ENCODE peak calls at places on chromosomes 4 and X, in nine cellular contexts. F is cardiac muscle cell; B is fibroblast of lung; V is neural progenitor cell; P is H1; H is right lobe of liver; G is CD8-positive, alpha-beta memory T cell; N is ovary; K is IMR-90. J is an unnamed sample. For H3K27me3 and H3K36me3, the result is how much of the 10 kb centered on the place peaks cover.

GRCh38 chrX:118459494-118459893 is 36.1 kb upstream of the DOCK11 start:
- DNase-seq in F (peak), G (peak), P (no peak), K (peak), N (no peak), H (peak), B (peak), V (peak), J (peak)

GRCh38 chr4:113327513-113327912 is 278.1 kb downstream of the ANK2 start:
- DNase-seq in G (no peak), H (no peak), B (no peak), F (no peak), N (no peak), K (peak), P (no peak), V (no peak), J (no peak)

GRCh38 chr4:32589853-32590252 is 1869.7 kb downstream of the PCDH7 start:
- DNase-seq in N (no peak), H (no peak), K (no peak), G (no peak), P (no peak), V (no peak), B (no peak), F (no peak), J (no peak)

GRCh38 chrX:109655802-109656201 is 30.8 kb upstream of the KCNE5 start:
- DNase-seq in H (no peak), K (no peak), B (no peak), P (no peak), N (no peak), G (no peak), F (no peak), V (no peak), J (no peak)

GRCh38 chr4:107989537-107990386 is at the start of gene HADH:
- DNase-seq in N (peak), K (peak), F (peak), V (peak), P (peak), G (peak), B (peak), H (peak), J (peak)

GRCh38 chr4:71188197-71188625 is 150.6 kb upstream of the SLC4A4 start:
- DNase-seq in N (no peak), F (peak), V (peak), H (no peak), P (no peak), K (no peak), G (no peak), B (no peak), J (peak)

GRCh38 chrX:150200361-150200760 is 162.8 kb upstream of the MAMLD1 start:
- DNase-seq in B (no peak), V (no peak), H (no peak), N (no peak), G (no peak), K (no peak), F (no peak), P (no peak), J (no peak)

GRCh38 chrX:72694170-72694569 is 19.9 kb downstream of the PHKA1 start:
- DNase-seq in P (no peak), K (peak), N (no peak), G (no peak), H (no peak), B (no peak), F (no peak), V (no peak), J (no peak)

GRCh38 chr4:47032405-47033106 is 1.2 kb downstream of the GABRB1 start:
- DNase-seq in N (peak), G (no peak), K (peak), V (peak), P (peak), B (peak), H (peak), F (peak), J (peak)

GRCh38 chr4:86846921-86847320 is 2.3 kb downstream of the SLC10A6 start:
- DNase-seq in B (peak), V (no peak), H (no peak), G (no peak), P (no peak), K (no peak), F (no peak), N (no peak), J (no peak)

GRCh38 chrX:112211459-112211858 is 128.9 kb upstream of the TRPC5 start:
- DNase-seq in P (no peak), V (no peak), H (no peak), F (no peak), K (peak), G (no peak), N (no peak), B (peak), J (no peak)

GRCh38 chr4:151721466-151721865 is 39.3 kb downstream of the GATB start:
- DNase-seq in H (no peak), V (no peak), G (no peak), F (no peak), P (no peak), K (no peak), N (no peak), B (no peak), J (no peak)

GRCh38 chr4:153741529-153741928 is 18.3 kb downstream of the RNF175 start:
- DNase-seq in V (no peak), F (no peak), N (no peak), H (no peak), K (no peak), B (no peak), P (no peak), G (no peak), J (no peak)

GRCh38 chr4:102787096-102787867 is 26.5 kb upstream of the MANBA start:
- DNase-seq in F (no peak), P (no peak), K (peak), N (no peak), H (no peak), V (no peak), B (peak), G (no peak), J (no peak)

GRCh38 chrX:10048076-10048475 is 80.9 kb downstream of the CLDN34 start:
- DNase-seq in H (no peak), K (no peak), P (no peak), F (no peak), N (no peak), V (peak), B (no peak), G (no peak), J (peak)

GRCh38 chr4:153434190-153434589 is 32.0 kb upstream of the TMEM131L start:
- DNase-seq in H (no peak), P (no peak), F (no peak), N (no peak), V (no peak), B (no peak), G (no peak), K (no peak), J (no peak)

GRCh38 chr4:121208571-121208970 is 44.5 kb upstream of the TNIP3 start:
- DNase-seq in V (no peak), F (no peak), G (no peak), B (no peak), K (no peak), P (no peak), H (no peak), N (no peak), J (no peak)

GRCh38 chr4:101345596-101346311 is 1.6 kb downstream of the PPP3CA start:
- DNase-seq in F (peak), N (peak), K (peak), H (peak), V (peak), G (peak), P (no peak), B (peak), J (peak)

GRCh38 chr4:140042634-140043033 is 111.3 kb downstream of the MAML3 start:
- DNase-seq in V (no peak), K (no peak), N (no peak), G (no peak), B (no peak), P (no peak), F (no peak), H (no peak), J (no peak)

GRCh38 chr4:135238940-135239339 is 1037.4 kb upstream of the PABPC4L start:
- DNase-seq in B (peak), F (no peak), N (no peak), H (no peak), P (no peak), V (no peak), K (no peak), G (no peak), J (no peak)

GRCh38 chr4:174828845-174829701 is at the start of gene GLRA3:
- DNase-seq in B (peak), F (peak), G (no peak), K (no peak), N (peak), V (peak), P (peak), H (no peak), J (peak)

GRCh38 chr4:51831133-51831532 is 11.8 kb upstream of the DCUN1D4 start:
- DNase-seq in N (peak), G (peak), P (no peak), K (peak), F (peak), B (peak), H (peak), V (peak), J (peak)

GRCh38 chr4:4182835-4183568 is 43.7 kb downstream of the OTOP1 start:
- DNase-seq in F (peak), V (peak), G (no peak), H (no peak), N (no peak), P (peak), B (no peak), K (no peak), J (peak)

DNA sequence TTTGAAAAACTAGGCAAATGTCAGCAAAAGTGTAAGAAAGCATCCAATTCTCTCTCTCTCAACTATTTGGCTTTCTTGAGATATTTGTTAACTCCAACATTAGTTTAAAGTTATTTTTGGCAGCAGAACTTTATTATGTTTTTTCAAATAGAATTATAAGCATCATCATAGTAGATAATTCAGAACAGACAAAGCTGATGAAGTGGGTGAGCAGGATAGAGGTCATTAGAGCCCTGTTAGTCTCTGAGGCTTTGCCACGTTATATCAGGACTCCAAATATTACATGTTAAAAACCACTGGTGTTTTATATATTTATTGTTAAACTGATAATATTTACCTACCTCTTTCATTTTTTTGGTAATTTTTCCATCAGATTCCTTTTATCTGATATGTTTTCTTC is 903.0 kb downstream of the FSTL5 start:
- DNase-seq in F (no peak), N (no peak), H (no peak), B (no peak), P (no peak), V (no peak), K (no peak), G (no peak), J (no peak)
- H3K4me3 ChIP-seq in F (no peak), N (no peak), H (no peak), B (no peak), P (no peak), V (no peak), K (no peak), G (no peak), J (no peak)

DNA sequence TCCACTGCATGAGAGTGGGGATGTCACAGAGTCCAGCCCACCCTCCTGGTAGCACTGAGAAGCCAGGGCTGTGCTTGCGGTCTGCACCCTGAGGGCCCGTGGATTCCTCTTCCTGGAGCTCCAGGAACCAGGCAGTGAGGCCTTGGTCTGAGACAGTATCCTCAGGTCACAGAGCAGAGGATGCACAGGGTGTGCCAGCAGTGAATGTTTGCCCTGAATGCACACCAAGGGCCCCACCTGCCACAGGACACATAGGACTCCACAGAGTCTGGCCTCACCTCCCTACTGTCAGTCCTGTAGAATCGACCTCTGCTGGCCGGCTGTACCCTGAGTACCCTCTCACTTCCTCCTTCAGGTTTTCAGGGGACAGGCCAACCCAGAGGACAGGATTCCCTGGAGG is 2.7 kb downstream of the MAGEA1 start:
- DNase-seq in H (no peak), V (no peak), B (no peak), G (no peak), K (no peak), P (no peak), N (no peak), F (no peak), J (no peak)
- H3K27me3 ChIP-seq in H (under half), V (under half), B (under half), G (under half), K (under half), P (under half), N (under half), F (under half), J (under half)

GRCh38 chr4:1219553-1219950 is 29.4 kb downstream of the CTBP1 start:
- DNase-seq in K (peak), F (no peak), G (no peak), N (no peak), P (no peak), H (no peak), V (no peak), B (no peak), J (no peak)

GRCh38 chr4:1217366-1217765 is 31.6 kb downstream of the CTBP1 start:
- DNase-seq in N (no peak), K (no peak), H (no peak), B (no peak), G (no peak), F (no peak), P (no peak), V (no peak), J (peak)

GRCh38 chr4:1220566-1220965 is 28.4 kb downstream of the CTBP1 start:
- DNase-seq in H (no peak), N (no peak), V (no peak), G (no peak), B (no peak), P (no peak), F (no peak), K (no peak), J (no peak)

GRCh38 chr4:1216869-1217294 is 32.0 kb downstream of the CTBP1 start:
- DNase-seq in H (no peak), P (no peak), F (no peak), K (no peak), V (no peak), B (no peak), N (no peak), G (peak), J (peak)

GRCh38 chr4:1218892-1219552 is 29.9 kb downstream of the CTBP1 start:
- DNase-seq in N (no peak), P (no peak), G (no peak), K (no peak), H (no peak), B (no peak), V (no peak), F (no peak), J (no peak)
- H3K36me3 ChIP-seq in N (under half), P (under half), G (under half), K (half or more), H (under half), B (under half), V (under half), F (under half), J (under half)

DNA sequence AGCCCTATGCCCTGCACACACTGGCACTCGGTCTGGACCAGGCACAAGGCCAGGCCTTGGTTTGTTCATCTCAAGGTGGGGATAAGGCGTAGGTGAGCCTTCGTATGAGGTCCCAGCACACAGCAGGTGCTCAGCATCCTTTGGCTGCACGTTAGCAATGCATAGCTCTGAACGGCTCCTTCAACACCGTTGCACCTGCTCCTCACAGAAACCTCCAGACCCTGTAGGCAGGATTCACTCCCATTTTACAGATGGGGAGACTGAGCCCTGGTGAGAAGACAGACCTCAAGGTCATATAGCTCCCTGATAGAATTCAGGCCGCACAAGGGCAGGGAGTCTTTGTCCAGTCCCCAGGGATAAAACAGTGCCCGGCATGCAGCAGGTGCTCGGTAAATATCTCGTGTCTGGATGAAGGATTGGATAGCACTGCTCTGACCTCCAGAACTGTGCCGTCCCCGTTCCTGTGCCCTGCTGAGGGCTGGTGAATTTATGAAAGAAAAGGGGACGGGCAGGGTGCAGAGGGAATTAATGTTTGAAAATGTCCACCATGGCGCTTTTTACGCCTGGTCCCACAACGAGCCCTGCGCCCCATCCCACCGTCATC is 2.4 kb downstream of the PPP2R2C start:
- DNase-seq in N (no peak), K (no peak), B (no peak), P (no peak), G (no peak), H (peak), V (no peak), F (no peak), J (no peak)
- H3K4me3 ChIP-seq in N (peak), K (no peak), B (no peak), P (peak), G (no peak), H (no peak), V (peak), F (peak), J (peak)

DNA sequence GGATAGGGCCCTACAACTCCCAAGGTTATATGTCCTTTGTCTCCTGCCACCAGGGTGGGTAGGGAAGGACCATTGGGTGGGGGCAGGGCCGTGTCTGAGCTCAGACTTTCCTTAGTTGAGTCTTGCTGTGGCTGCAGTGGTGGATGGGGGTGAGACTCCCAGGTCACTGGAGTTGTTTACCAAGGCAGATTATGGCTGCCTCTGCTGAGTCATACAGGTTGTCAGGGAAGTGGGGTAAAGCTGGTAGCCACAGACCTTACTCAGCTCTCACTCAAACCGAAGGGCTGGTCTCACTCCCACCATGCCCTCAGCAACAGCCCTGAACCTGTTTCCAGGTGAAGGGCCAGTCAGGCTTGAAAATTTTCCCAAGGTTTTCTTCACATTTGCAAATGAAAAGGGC is 58.8 kb upstream of the FAAH2 start:
- DNase-seq in G (no peak), F (no peak), H (no peak), K (no peak), B (no peak), V (no peak), P (no peak), N (no peak), J (peak)
- H3K27me3 ChIP-seq in G (under half), F (under half), H (under half), K (under half), B (under half), V (under half), P (under half), N (under half), J (under half)

DNA sequence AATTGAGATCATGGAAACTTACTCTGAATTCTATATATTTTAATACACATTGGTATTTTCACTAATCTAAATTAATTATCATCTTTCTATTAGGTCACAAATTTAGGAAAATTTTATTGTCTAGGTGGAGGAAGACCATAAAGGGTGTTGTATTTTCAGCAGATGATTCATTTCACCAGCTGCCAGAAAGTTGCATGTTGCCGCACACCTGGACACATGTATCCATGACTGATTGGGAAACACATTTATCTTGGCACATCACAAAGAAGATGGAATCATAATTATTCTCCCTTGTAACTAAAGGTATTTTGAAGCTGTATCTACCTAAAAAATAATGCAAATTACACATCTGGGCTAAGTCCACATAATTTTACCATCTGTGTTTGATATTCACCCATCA is 33.1 kb downstream of the SLC7A11 start:
- DNase-seq in B (no peak), P (no peak), K (no peak), V (no peak), F (no peak), N (no peak), G (no peak), H (no peak), J (no peak)
- H3K36me3 ChIP-seq in B (under half), P (under half), K (under half), V (under half), F (under half), N (under half), G (under half), H (under half), J (under half)

GRCh38 chr4:57639566-57640328 is 529.6 kb upstream of the IGFBP7 start:
- DNase-seq in K (no peak), H (no peak), F (no peak), G (no peak), N (no peak), P (no peak), B (no peak), V (no peak), J (no peak)
- H3K4me3 ChIP-seq in K (no peak), H (no peak), F (no peak), G (no peak), N (no peak), P (no peak), B (no peak), V (no peak), J (no peak)

GRCh38 chr4:163606885-163607284 is 112.4 kb downstream of the TMA16 start:
- DNase-seq in B (no peak), N (no peak), H (no peak), V (no peak), F (no peak), K (no peak), G (no peak), P (no peak), J (no peak)
- H3K27me3 ChIP-seq in B (under half), N (under half), H (under half), V (under half), F (under half), K (under half), G (under half), P (under half), J (under half)

GRCh38 chr4:168410681-168411080 is 69.6 kb downstream of the DDX60L start:
- DNase-seq in H (no peak), K (no peak), N (no peak), P (no peak), V (no peak), G (no peak), B (no peak), F (no peak), J (no peak)

GRCh38 chr4:168411318-168412150 is 68.8 kb downstream of the DDX60L start:
- DNase-seq in H (no peak), F (no peak), N (no peak), G (no peak), V (no peak), K (peak), B (no peak), P (no peak), J (no peak)

GRCh38 chr4:168408620-168409019 is 71.7 kb downstream of the DDX60L start:
- DNase-seq in G (no peak), B (peak), N (peak), K (peak), P (no peak), V (peak), H (no peak), F (peak), J (no peak)

DNA sequence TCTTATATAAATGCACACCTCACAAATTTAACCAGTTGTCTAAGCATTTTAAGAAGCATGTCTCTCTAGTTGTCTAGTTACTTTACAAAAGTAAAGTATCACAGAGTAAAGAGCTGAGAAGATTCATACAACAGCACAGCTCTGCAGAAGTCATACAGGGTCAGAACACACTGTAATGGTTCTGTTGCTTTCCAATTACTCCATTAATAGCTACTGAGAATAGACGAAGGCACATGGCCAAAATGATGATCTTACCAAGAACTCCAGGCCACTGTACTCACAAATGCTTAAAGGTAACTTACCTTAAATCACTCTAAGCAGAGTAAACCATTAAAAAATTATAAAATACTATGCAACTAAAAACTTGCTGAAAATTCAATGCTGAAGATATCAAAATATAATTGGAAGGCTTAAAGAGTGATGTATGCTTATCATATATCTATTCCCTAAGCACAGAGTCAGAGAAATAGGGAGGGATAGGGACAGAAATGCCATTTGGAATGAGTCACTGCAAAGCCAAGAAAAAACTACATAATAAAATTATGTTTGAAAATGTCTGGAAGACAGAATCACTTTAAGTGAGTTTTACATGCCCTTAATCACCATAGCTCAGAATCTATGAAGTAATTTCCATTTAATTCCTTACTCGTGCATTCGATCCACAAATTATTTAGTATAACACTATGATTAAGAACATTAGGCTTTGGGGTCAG is 71.0 kb downstream of the DDX60L start:
- DNase-seq in K (peak), H (no peak), P (no peak), B (peak), G (no peak), F (no peak), V (no peak), N (no peak), J (no peak)
- H3K36me3 ChIP-seq in K (under half), H (under half), P (under half), B (under half), G (under half), F (under half), V (under half), N (under half), J (under half)

J was measured in H7.